ENCODE peak calls at places on chromosomes 4 and X, in eight cellular contexts. W, V, O, I, T, P, Q and H are unnamed samples.

GRCh38 chr4:110347805-110348204 is 128.2 kb upstream of the ENPEP start:
- DNase-seq in W (peak), V (no peak), O (no peak), I (no peak), T (no peak), P (no peak), Q (no peak), H (no peak)

GRCh38 chr4:43277003-43277402 is 384.5 kb downstream of the GRXCR1 start:
- DNase-seq in W (no peak), V (no peak), O (no peak), I (no peak), T (no peak), P (no peak), Q (no peak), H (no peak)

GRCh38 chrX:156001667-156002021 is 4.1 kb downstream of the IL9R start:
- DNase-seq in W (no peak), V (no peak), O (no peak), I (no peak), T (no peak), P (no peak), Q (no peak), H (no peak)

GRCh38 chr4:121370729-121371325 is 10.0 kb downstream of the QRFPR start:
- DNase-seq in W (peak), V (no peak), O (peak), I (no peak), T (no peak), P (no peak), Q (no peak), H (peak)

GRCh38 chrX:40663880-40664630 is 16.7 kb upstream of the CXorf38 start:
- DNase-seq in W (peak), V (no peak), O (no peak), I (no peak), T (no peak), P (no peak), Q (no peak), H (peak)

GRCh38 chrX:133681897-133682296 is 266.6 kb upstream of the GPC4 start:
- DNase-seq in W (no peak), V (no peak), O (no peak), I (no peak), T (no peak), P (no peak), Q (no peak), H (no peak)

GRCh38 chrX:129833153-129834004 is 10.3 kb downstream of the ZDHHC9 start:
- DNase-seq in W (peak), V (no peak), O (no peak), I (no peak), T (no peak), P (no peak), Q (no peak), H (no peak)

GRCh38 chr4:48012819-48013218 is 3.7 kb downstream of the CNGA1 start:
- DNase-seq in W (no peak), V (no peak), O (no peak), I (no peak), T (no peak), P (no peak), Q (no peak), H (no peak)